ENCODE peak calls at places on chromosomes 5 and 9, in four cellular contexts. One of them, this sample, is unnamed.
A peak's percentile ranks its signal among the peaks of the same experiment; 100 is the strongest.

GRCh38 chr9:134375430-134376385 is 49.5 kb downstream of the RXRA start:
- DNase-seq in HepG2: no peak
- DNase-seq in K562: peak; percentile 44
- DNase-seq in H1: no peak
- DNase-seq in this sample: no peak

GRCh38 chr9:74951725-74952151 is 974 bp downstream of the C9orf40 start:
- DNase-seq in H1: peak; percentile 68
- DNase-seq in K562: no peak
- DNase-seq in HepG2: peak; percentile 15
- DNase-seq in this sample: no peak

GRCh38 chr5:28703651-28704260 is 1665.4 kb upstream of the CDH9 start:
- DNase-seq in K562: no peak
- DNase-seq in HepG2: no peak
- DNase-seq in H1: no peak
- DNase-seq in this sample: no peak

GRCh38 chr5:173317852-173318251 is 10.4 kb downstream of the STC2 start:
- DNase-seq in K562: no peak
- DNase-seq in H1: no peak
- DNase-seq in HepG2: no peak
- DNase-seq in this sample: no peak

GRCh38 chr5:138911441-138911840 is 36.3 kb upstream of the LRRTM2 start:
- DNase-seq in H1: no peak
- DNase-seq in K562: no peak
- DNase-seq in HepG2: no peak
- DNase-seq in this sample: no peak

GRCh38 chr5:65329266-65329665 is 152.5 kb downstream of the ADAMTS6 start:
- DNase-seq in HepG2: peak; percentile 54
- DNase-seq in H1: no peak
- DNase-seq in K562: no peak
- DNase-seq in this sample: no peak

GRCh38 chr9:89619739-89620138 is 14.9 kb downstream of the GADD45G start:
- DNase-seq in K562: no peak
- DNase-seq in H1: no peak
- DNase-seq in HepG2: no peak
- DNase-seq in this sample: no peak

GRCh38 chr9:120966005-120966369 is 39.4 kb upstream of the TRAF1 start:
- DNase-seq in K562: no peak
- DNase-seq in HepG2: no peak
- DNase-seq in H1: no peak
- DNase-seq in this sample: no peak

GRCh38 chr5:142059304-142059940 is 46.6 kb upstream of the GNPDA1 start:
- DNase-seq in K562: no peak
- DNase-seq in HepG2: peak; percentile 20
- DNase-seq in H1: no peak
- DNase-seq in this sample: peak; percentile 35

GRCh38 chr9:129399301-129399990 is 221.4 kb upstream of the IER5L start:
- DNase-seq in HepG2: no peak
- DNase-seq in K562: no peak
- DNase-seq in H1: no peak
- DNase-seq in this sample: no peak

GRCh38 chr5:132840896-132841818 is 10.7 kb upstream of the SHROOM1 start:
- DNase-seq in K562: no peak
- DNase-seq in HepG2: no peak
- DNase-seq in H1: no peak
- DNase-seq in this sample: no peak

GRCh38 chr5:180801596-180802324 is 846 bp downstream of the MGAT1 start:
- DNase-seq in H1: no peak
- DNase-seq in K562: no peak
- DNase-seq in HepG2: no peak
- DNase-seq in this sample: no peak

GRCh38 chr9:115015018-115015635 is 84.7 kb upstream of the TNFSF8 start:
- DNase-seq in H1: peak; percentile 71
- DNase-seq in HepG2: peak; percentile 7
- DNase-seq in K562: peak; percentile 21
- DNase-seq in this sample: peak; percentile 40

GRCh38 chr5:151020304-151021031 is at the start of gene GPX3:
- DNase-seq in H1: peak; percentile 92
- DNase-seq in HepG2: peak; percentile 92
- DNase-seq in K562: no peak
- DNase-seq in this sample: no peak

GRCh38 chr9:133775951-133776905 is 38.1 kb upstream of the SARDH start:
- DNase-seq in H1: no peak
- DNase-seq in K562: no peak
- DNase-seq in HepG2: no peak
- DNase-seq in this sample: no peak

GRCh38 chr5:59799668-59800374 is 93.7 kb downstream of the PDE4D start:
- DNase-seq in HepG2: peak; percentile 7
- DNase-seq in H1: no peak
- DNase-seq in K562: peak; percentile 22
- DNase-seq in this sample: peak; percentile 37

GRCh38 chr9:33029106-33029788 is 4.2 kb downstream of the DNAJA1 start:
- DNase-seq in HepG2: peak; percentile 89
- DNase-seq in K562: no peak
- DNase-seq in H1: no peak
- DNase-seq in this sample: no peak
- TF ChIP-seq ZNF274 in HepG2: no peak
- TF ChIP-seq ZNF274 in K562: no peak
- TF ChIP-seq ZNF274 in H1: no peak
- TF ChIP-seq ZNF274 in this sample: no peak

GRCh38 chr9:137162505-137163100 is 7.2 kb downstream of the LRRC26 start:
- DNase-seq in H1: peak; percentile 66
- DNase-seq in HepG2: no peak
- DNase-seq in K562: no peak
- DNase-seq in this sample: no peak
- TF ChIP-seq SRF in H1: no peak
- TF ChIP-seq SRF in HepG2: no peak
- TF ChIP-seq SRF in K562: no peak
- TF ChIP-seq SRF in this sample: no peak

DNA sequence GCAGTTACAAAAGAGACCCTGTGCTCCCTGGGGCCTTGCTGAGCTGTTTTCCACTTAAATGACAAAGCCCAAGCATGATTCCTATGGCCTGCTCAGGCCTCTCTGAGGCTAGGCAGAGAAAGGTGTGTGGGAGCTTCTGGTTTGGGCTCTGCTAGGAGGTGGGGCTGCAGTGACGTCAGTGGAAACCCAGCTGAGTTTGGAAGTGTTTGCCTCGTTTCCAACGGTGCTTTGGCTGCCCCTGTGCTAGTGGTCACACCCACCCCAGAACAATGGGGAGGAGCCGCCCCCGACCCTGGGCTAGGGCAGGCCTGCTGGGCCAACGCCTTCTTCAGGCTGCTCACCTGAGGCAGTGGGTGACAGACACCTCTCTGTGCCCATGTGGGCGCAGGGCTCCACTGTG is 10.4 kb downstream of the ANGPTL2 start:
- DNase-seq in H1: peak; percentile 90
- DNase-seq in K562: peak; percentile 38
- DNase-seq in HepG2: no peak
- DNase-seq in this sample: no peak
- TF ChIP-seq ZNF274 in H1: no peak
- TF ChIP-seq ZNF274 in K562: no peak
- TF ChIP-seq ZNF274 in HepG2: no peak
- TF ChIP-seq ZNF274 in this sample: no peak

GRCh38 chr5:112902561-112902960 is 19.5 kb downstream of the REEP5 start:
- DNase-seq in HepG2: no peak
- DNase-seq in K562: no peak
- DNase-seq in H1: no peak
- DNase-seq in this sample: no peak
- TF ChIP-seq SRF in HepG2: no peak
- TF ChIP-seq SRF in K562: no peak
- TF ChIP-seq SRF in H1: no peak
- TF ChIP-seq SRF in this sample: no peak

GRCh38 chr9:69027355-69028097 is 8.0 kb upstream of the FXN start:
- DNase-seq in HepG2: peak; percentile 54
- DNase-seq in K562: peak; percentile 52
- DNase-seq in H1: no peak
- DNase-seq in this sample: peak; percentile 65

GRCh38 chr9:69029535-69029934 is 6.0 kb upstream of the FXN start:
- DNase-seq in H1: no peak
- DNase-seq in K562: no peak
- DNase-seq in HepG2: no peak
- DNase-seq in this sample: no peak

GRCh38 chr9:69023650-69024049 is 9.7 kb upstream of the PRKACG start:
- DNase-seq in K562: no peak
- DNase-seq in HepG2: no peak
- DNase-seq in H1: peak; percentile 54
- DNase-seq in this sample: no peak

GRCh38 chr9:69030851-69031645 is 4.5 kb upstream of the FXN start:
- DNase-seq in K562: no peak
- DNase-seq in HepG2: no peak
- DNase-seq in H1: no peak
- DNase-seq in this sample: no peak

DNA sequence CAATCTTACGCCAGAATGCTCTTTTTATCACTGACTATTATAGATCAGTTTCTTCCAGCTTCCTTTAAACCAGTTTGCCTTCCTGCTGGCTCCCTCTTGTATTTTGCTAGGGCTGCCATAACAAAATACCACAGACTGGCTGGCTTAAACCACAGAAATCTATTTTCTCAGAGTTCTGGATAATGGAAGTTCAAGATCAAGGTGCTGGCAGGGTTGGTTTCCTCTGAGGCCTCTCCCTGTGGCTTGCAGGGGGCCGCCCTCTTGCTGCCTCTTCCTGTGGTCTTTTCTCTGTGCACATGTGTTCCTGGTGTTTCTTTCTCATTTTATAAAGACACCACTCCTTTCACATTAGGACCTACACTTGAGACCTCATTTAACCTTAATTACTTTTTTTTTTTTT is 6.8 kb upstream of the FXN start:
- DNase-seq in HepG2: no peak
- DNase-seq in K562: no peak
- DNase-seq in H1: no peak
- DNase-seq in this sample: no peak
- TF ChIP-seq ZNF274 in HepG2: no peak
- TF ChIP-seq ZNF274 in K562: no peak
- TF ChIP-seq ZNF274 in H1: no peak
- TF ChIP-seq ZNF274 in this sample: no peak

This sample was measured in HCT116.